ENCODE peak calls at places on chromosomes 11 and 22, in six cellular contexts. One of them, this sample, is unnamed.

GRCh38 chr22:31995046-31995445 is 48.0 kb upstream of the SLC5A1 start:
- DNase-seq in DMS153: no peak
- DNase-seq in GM03348: no peak
- DNase-seq in HFFc6: no peak
- DNase-seq in amygdala: no peak
- DNase-seq in NCI-H1436: no peak
- DNase-seq in this sample: no peak

GRCh38 chr11:126725043-126725442 is 275.5 kb downstream of the KIRREL3 start:
- DNase-seq in NCI-H1436: no peak
- DNase-seq in HFFc6: no peak
- DNase-seq in amygdala: no peak
- DNase-seq in DMS153: no peak
- DNase-seq in GM03348: no peak
- DNase-seq in this sample: no peak

GRCh38 chr11:35953081-35953480 is 9.2 kb downstream of the LDLRAD3 start:
- DNase-seq in GM03348: no peak
- DNase-seq in amygdala: peak
- DNase-seq in NCI-H1436: no peak
- DNase-seq in DMS153: no peak
- DNase-seq in HFFc6: no peak
- DNase-seq in this sample: no peak

GRCh38 chr22:30266445-30267381 is at the start of gene OSM:
- DNase-seq in amygdala: no peak
- DNase-seq in HFFc6: no peak
- DNase-seq in NCI-H1436: no peak
- DNase-seq in GM03348: no peak
- DNase-seq in DMS153: no peak
- DNase-seq in this sample: peak

GRCh38 chr11:73275381-73275750 is 3.2 kb downstream of the P2RY6 start:
- DNase-seq in amygdala: no peak
- DNase-seq in DMS153: no peak
- DNase-seq in HFFc6: no peak
- DNase-seq in GM03348: no peak
- DNase-seq in NCI-H1436: no peak
- DNase-seq in this sample: no peak

GRCh38 chr11:46489668-46490560 is 98.3 kb upstream of the CHRM4 start:
- DNase-seq in amygdala: no peak
- DNase-seq in GM03348: peak
- DNase-seq in HFFc6: peak
- DNase-seq in NCI-H1436: no peak
- DNase-seq in DMS153: peak
- DNase-seq in this sample: peak

GRCh38 chr11:61378713-61379313 is 13.6 kb upstream of the TMEM216 start:
- DNase-seq in GM03348: peak
- DNase-seq in NCI-H1436: no peak
- DNase-seq in amygdala: no peak
- DNase-seq in HFFc6: peak
- DNase-seq in DMS153: no peak
- DNase-seq in this sample: no peak

GRCh38 chr22:23079240-23079768 is 9.0 kb downstream of the GNAZ start:
- DNase-seq in NCI-H1436: no peak
- DNase-seq in GM03348: no peak
- DNase-seq in DMS153: no peak
- DNase-seq in amygdala: no peak
- DNase-seq in HFFc6: no peak
- DNase-seq in this sample: no peak

GRCh38 chr11:128463386-128463829 is 124.0 kb downstream of the ETS1 start:
- DNase-seq in amygdala: no peak
- DNase-seq in NCI-H1436: no peak
- DNase-seq in DMS153: no peak
- DNase-seq in GM03348: peak
- DNase-seq in HFFc6: peak
- DNase-seq in this sample: no peak

GRCh38 chr11:77467993-77468392 is 5.9 kb downstream of the PAK1 start:
- DNase-seq in GM03348: no peak
- DNase-seq in DMS153: no peak
- DNase-seq in NCI-H1436: no peak
- DNase-seq in amygdala: no peak
- DNase-seq in HFFc6: no peak
- DNase-seq in this sample: no peak

GRCh38 chr11:16933756-16934603 is 80.2 kb downstream of the PLEKHA7 start:
- DNase-seq in NCI-H1436: no peak
- DNase-seq in DMS153: no peak
- DNase-seq in GM03348: no peak
- DNase-seq in HFFc6: no peak
- DNase-seq in amygdala: no peak
- DNase-seq in this sample: no peak

GRCh38 chr22:24095816-24096215 is 84.7 kb downstream of the CABIN1 start:
- DNase-seq in GM03348: no peak
- DNase-seq in NCI-H1436: no peak
- DNase-seq in DMS153: no peak
- DNase-seq in HFFc6: no peak
- DNase-seq in amygdala: no peak
- DNase-seq in this sample: no peak

GRCh38 chr11:41301023-41301422 is 158.4 kb downstream of the LRRC4C start:
- DNase-seq in GM03348: no peak
- DNase-seq in NCI-H1436: no peak
- DNase-seq in HFFc6: no peak
- DNase-seq in DMS153: no peak
- DNase-seq in amygdala: no peak
- DNase-seq in this sample: no peak

GRCh38 chr11:121754603-121755002 is 301.8 kb upstream of the SORL1-AS1 start:
- DNase-seq in DMS153: no peak
- DNase-seq in NCI-H1436: no peak
- DNase-seq in GM03348: peak
- DNase-seq in amygdala: no peak
- DNase-seq in HFFc6: no peak
- DNase-seq in this sample: no peak

GRCh38 chr11:64251986-64252837 is 882 bp downstream of the PLCB3 start:
- DNase-seq in HFFc6: no peak
- DNase-seq in NCI-H1436: no peak
- DNase-seq in amygdala: no peak
- DNase-seq in DMS153: no peak
- DNase-seq in GM03348: peak
- DNase-seq in this sample: peak

GRCh38 chr11:119741369-119742262 is 12.6 kb upstream of the NECTIN1 start:
- DNase-seq in amygdala: peak
- DNase-seq in HFFc6: no peak
- DNase-seq in NCI-H1436: no peak
- DNase-seq in GM03348: peak
- DNase-seq in DMS153: no peak
- DNase-seq in this sample: peak

GRCh38 chr11:73295259-73295995 is 12.6 kb upstream of the ARHGEF17 start:
- DNase-seq in GM03348: peak
- DNase-seq in amygdala: no peak
- DNase-seq in NCI-H1436: peak
- DNase-seq in HFFc6: peak
- DNase-seq in DMS153: peak
- DNase-seq in this sample: peak

GRCh38 chr22:40603088-40603605 is 33.4 kb downstream of the MRTFA start:
- DNase-seq in NCI-H1436: no peak
- DNase-seq in amygdala: no peak
- DNase-seq in GM03348: peak
- DNase-seq in HFFc6: peak
- DNase-seq in DMS153: no peak
- DNase-seq in this sample: no peak

GRCh38 chr22:41565403-41566054 is 4.7 kb downstream of the CSDC2 start:
- DNase-seq in HFFc6: peak
- DNase-seq in NCI-H1436: no peak
- DNase-seq in GM03348: peak
- DNase-seq in amygdala: no peak
- DNase-seq in DMS153: no peak
- DNase-seq in this sample: peak

GRCh38 chr11:125123194-125123946 is 11.9 kb upstream of the TMEM218 start:
- DNase-seq in DMS153: no peak
- DNase-seq in NCI-H1436: no peak
- DNase-seq in amygdala: no peak
- DNase-seq in GM03348: no peak
- DNase-seq in HFFc6: no peak
- DNase-seq in this sample: no peak

GRCh38 chr11:124793466-124794278 is 6.5 kb downstream of the MSANTD2 start:
- DNase-seq in HFFc6: peak
- DNase-seq in DMS153: no peak
- DNase-seq in NCI-H1436: no peak
- DNase-seq in amygdala: no peak
- DNase-seq in GM03348: peak
- DNase-seq in this sample: peak

GRCh38 chr11:5368502-5369043 is 15.0 kb upstream of the OR51M1 start:
- DNase-seq in amygdala: no peak
- DNase-seq in HFFc6: no peak
- DNase-seq in GM03348: no peak
- DNase-seq in NCI-H1436: no peak
- DNase-seq in DMS153: no peak
- DNase-seq in this sample: no peak

GRCh38 chr22:23889620-23890019 is 4.6 kb upstream of the MIF start:
- DNase-seq in NCI-H1436: no peak
- DNase-seq in amygdala: no peak
- DNase-seq in GM03348: no peak
- DNase-seq in DMS153: no peak
- DNase-seq in HFFc6: no peak
- DNase-seq in this sample: no peak

GRCh38 chr11:86593833-86594232 is 78.6 kb downstream of the ME3 start:
- DNase-seq in amygdala: no peak
- DNase-seq in GM03348: no peak
- DNase-seq in DMS153: no peak
- DNase-seq in HFFc6: no peak
- DNase-seq in NCI-H1436: no peak
- DNase-seq in this sample: no peak

GRCh38 chr11:45890886-45891550 is 5.6 kb downstream of the MAPK8IP1 start:
- DNase-seq in HFFc6: no peak
- DNase-seq in DMS153: no peak
- DNase-seq in amygdala: no peak
- DNase-seq in NCI-H1436: no peak
- DNase-seq in GM03348: no peak
- DNase-seq in this sample: no peak

GRCh38 chr11:19994712-19995111 is 165.6 kb downstream of the DBX1 start:
- DNase-seq in NCI-H1436: no peak
- DNase-seq in GM03348: no peak
- DNase-seq in DMS153: no peak
- DNase-seq in amygdala: no peak
- DNase-seq in HFFc6: no peak
- DNase-seq in this sample: no peak

GRCh38 chr11:110850846-110851245 is 138.6 kb upstream of the ARHGAP20 start:
- DNase-seq in NCI-H1436: no peak
- DNase-seq in GM03348: no peak
- DNase-seq in HFFc6: no peak
- DNase-seq in DMS153: no peak
- DNase-seq in amygdala: no peak
- DNase-seq in this sample: no peak

GRCh38 chr11:69854719-69855118 is 35.5 kb upstream of the FGF3 start:
- DNase-seq in GM03348: no peak
- DNase-seq in HFFc6: peak
- DNase-seq in NCI-H1436: no peak
- DNase-seq in amygdala: no peak
- DNase-seq in DMS153: no peak
- DNase-seq in this sample: no peak

GRCh38 chr11:69558519-69558941 is 77.1 kb downstream of the LINC01488 start:
- DNase-seq in GM03348: no peak
- DNase-seq in HFFc6: no peak
- DNase-seq in amygdala: no peak
- DNase-seq in DMS153: no peak
- DNase-seq in NCI-H1436: no peak
- DNase-seq in this sample: no peak

GRCh38 chr11:34585870-34586654 is 34.8 kb upstream of the EHF start:
- DNase-seq in amygdala: no peak
- DNase-seq in HFFc6: peak
- DNase-seq in GM03348: peak
- DNase-seq in NCI-H1436: peak
- DNase-seq in DMS153: peak
- DNase-seq in this sample: no peak

GRCh38 chr11:86596861-86597632 is 75.4 kb downstream of the ME3 start:
- DNase-seq in GM03348: no peak
- DNase-seq in amygdala: no peak
- DNase-seq in NCI-H1436: no peak
- DNase-seq in HFFc6: peak
- DNase-seq in DMS153: no peak
- DNase-seq in this sample: no peak

GRCh38 chr22:17943533-17944204 is 80.7 kb downstream of the MICAL3 start:
- DNase-seq in amygdala: no peak
- DNase-seq in HFFc6: no peak
- DNase-seq in DMS153: peak
- DNase-seq in GM03348: no peak
- DNase-seq in NCI-H1436: no peak
- DNase-seq in this sample: no peak